ENCODE peak calls at places on chromosomes 13 and 19, in six cellular contexts. Y is mesenchymal stem cell, Z is trophoblast cell, J is IMR-90, P is H9, G is H1. B is an unnamed sample.

GRCh38 chr19:10424011-10424637 is 3.8 kb downstream of the PDE4A start:
- DNase-seq in G (no peak), Z (peak), P (peak), J (peak), Y (peak), B (peak)

GRCh38 chr19:34436716-34437115 is 8.5 kb downstream of the UBA2 start:
- DNase-seq in G (no peak), P (no peak), Y (no peak), J (no peak), Z (no peak), B (no peak)

GRCh38 chr13:109740721-109741120 is 45.7 kb downstream of the IRS2 start:
- DNase-seq in Z (no peak), J (no peak), Y (no peak), P (no peak), G (no peak), B (no peak)

GRCh38 chr13:51873837-51874236 is 12.1 kb downstream of the CCDC70 start:
- DNase-seq in Y (no peak), P (no peak), G (no peak), Z (no peak), J (no peak), B (no peak)

GRCh38 chr13:104171132-104171531 is 1104.9 kb upstream of the SLC10A2 start:
- DNase-seq in G (no peak), Z (no peak), J (no peak), P (no peak), Y (no peak), B (no peak)

GRCh38 chr13:33927315-33927714 is 109.4 kb downstream of the RFC3 start:
- DNase-seq in J (peak), Z (no peak), P (no peak), G (no peak), Y (peak), B (no peak)

GRCh38 chr19:14476663-14477401 is 1.7 kb upstream of the PTGER1 start:
- DNase-seq in J (peak), P (no peak), G (no peak), Y (peak), Z (peak), B (no peak)

GRCh38 chr13:50382511-50382910 is 367.3 kb downstream of the KCNRG start:
- DNase-seq in P (no peak), J (no peak), Z (no peak), Y (no peak), G (no peak), B (no peak)

GRCh38 chr13:111943229-111943795 is 123.6 kb upstream of the SOX1 start:
- DNase-seq in Y (no peak), G (no peak), J (no peak), P (peak), Z (no peak), B (no peak)

GRCh38 chr13:71879129-71879535 is 12.1 kb upstream of the DACH1 start:
- DNase-seq in Y (peak), Z (no peak), J (peak), P (peak), G (no peak), B (peak)

GRCh38 chr19:50384685-50385535 is 763 bp downstream of the POLD1 start:
- DNase-seq in G (no peak), Z (no peak), J (peak), P (no peak), Y (peak), B (peak)

GRCh38 chr13:40639226-40639681 is 27.2 kb downstream of the FOXO1 start:
- DNase-seq in Z (peak), Y (peak), P (no peak), G (no peak), J (no peak), B (no peak)

GRCh38 chr13:85651440-85651839 is 147.8 kb downstream of the SLITRK6 start:
- DNase-seq in P (no peak), Y (peak), J (peak), Z (no peak), G (no peak), B (no peak)

GRCh38 chr13:85655040-85655439 is 144.2 kb downstream of the SLITRK6 start:
- DNase-seq in G (no peak), J (no peak), Z (no peak), Y (no peak), P (no peak), B (no peak)

GRCh38 chr13:85652536-85652935 is 146.7 kb downstream of the SLITRK6 start:
- DNase-seq in J (no peak), P (no peak), Z (no peak), G (no peak), Y (no peak), B (no peak)

GRCh38 chr13:85654227-85654626 is 145.0 kb downstream of the SLITRK6 start:
- DNase-seq in Z (no peak), G (no peak), J (no peak), P (no peak), Y (peak), B (no peak)

GRCh38 chr13:85653681-85654080 is 145.5 kb downstream of the SLITRK6 start:
- DNase-seq in P (no peak), G (no peak), Z (no peak), J (no peak), Y (no peak), B (no peak)
- H2AFZ ChIP-seq in P (no peak), G (no peak), Z (no peak), J (no peak), Y (no peak), B (no peak)

GRCh38 chr13:44576396-44577235 is 486 bp upstream of the TSC22D1 start:
- DNase-seq in P (no peak), J (no peak), Z (no peak), Y (no peak), G (no peak), B (peak)
- H3K4ac ChIP-seq in P (no peak), J (peak), Z (peak), Y (peak), G (peak), B (peak)

DNA sequence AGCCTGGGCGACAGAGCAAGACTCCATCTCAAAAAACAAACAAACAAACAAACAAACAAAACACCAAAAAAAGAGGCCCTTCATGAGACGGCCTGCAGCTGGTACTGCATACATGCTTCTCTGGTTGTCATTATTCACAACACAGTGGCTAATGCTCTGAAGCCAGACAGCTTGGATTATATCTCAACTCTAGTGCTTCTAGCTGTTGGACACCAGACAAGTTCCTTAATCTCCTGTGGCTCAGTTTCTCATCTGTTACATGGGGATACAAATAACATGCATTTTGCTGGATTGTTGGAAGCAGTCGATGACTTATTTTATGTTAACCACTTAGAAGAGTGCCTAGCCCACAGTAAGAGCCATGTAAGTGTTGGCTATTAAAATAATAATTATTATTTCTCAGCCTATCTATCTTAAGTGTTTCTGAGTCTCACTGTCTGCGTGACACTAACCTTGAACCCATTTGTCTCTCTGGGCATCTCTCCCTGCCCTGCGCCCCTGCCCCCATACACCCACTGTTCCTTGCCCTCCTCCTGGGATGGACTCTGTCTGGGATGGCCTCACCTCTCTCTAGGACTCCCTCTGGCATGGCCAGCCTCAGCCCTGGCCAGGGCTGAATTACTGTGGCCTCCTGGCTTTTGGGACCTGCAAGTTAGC is 3.1 kb upstream of the JUNB start:
- DNase-seq in Z (no peak), P (no peak), J (no peak), Y (peak), G (no peak), B (no peak)
- H3K9ac ChIP-seq in Z (no peak), P (no peak), J (peak), Y (peak), G (no peak), B (peak)

GRCh38 chr19:38402967-38403674 is at the start of gene FAM98C:
- DNase-seq in Y (peak), J (peak), P (peak), G (peak), Z (peak), B (peak)
- H2AFZ ChIP-seq in Y (peak), J (peak), P (no peak), G (peak), Z (peak), B (peak)

GRCh38 chr13:42876270-42876714 is 94.9 kb downstream of the FAM216B start:
- DNase-seq in G (peak), Z (no peak), J (no peak), P (peak), Y (no peak), B (no peak)
- H3K4ac ChIP-seq in G (no peak), Z (no peak), J (no peak), P (no peak), Y (no peak), B (no peak)

GRCh38 chr19:46967578-46968018 is 52.0 kb upstream of the NPAS1 start:
- DNase-seq in P (no peak), Y (no peak), J (no peak), G (no peak), Z (no peak), B (no peak)

GRCh38 chr19:46958542-46958941 is 61.1 kb upstream of the NPAS1 start:
- DNase-seq in Z (peak), J (peak), P (no peak), G (no peak), Y (peak), B (no peak)

GRCh38 chr19:46959962-46960556 is 59.6 kb upstream of the NPAS1 start:
- DNase-seq in P (no peak), Z (no peak), J (no peak), G (no peak), Y (no peak), B (no peak)

GRCh38 chr19:46962030-46962570 is 57.5 kb upstream of the NPAS1 start:
- DNase-seq in Z (no peak), Y (peak), J (peak), P (no peak), G (no peak), B (no peak)

GRCh38 chr19:46963093-46963734 is 56.4 kb upstream of the NPAS1 start:
- DNase-seq in Y (peak), J (peak), P (no peak), Z (no peak), G (no peak), B (no peak)
- H3K9ac ChIP-seq in Y (peak), J (peak), P (no peak), Z (no peak), G (no peak), B (no peak)

GRCh38 chr13:62510906-62511655 is 1095.4 kb upstream of the PCDH20 start:
- DNase-seq in G (peak), J (no peak), Y (peak), P (no peak), Z (no peak), B (no peak)
- H2AFZ ChIP-seq in G (no peak), J (no peak), Y (no peak), P (no peak), Z (no peak), B (peak)

GRCh38 chr19:21362291-21362690 is 3.5 kb downstream of the ZNF738 start:
- DNase-seq in Y (no peak), J (no peak), G (no peak), P (no peak), Z (no peak), B (no peak)

GRCh38 chr19:21358768-21359451 is at the start of gene ZNF738:
- DNase-seq in Z (peak), G (peak), P (peak), Y (peak), J (peak), B (peak)
- H3K4ac ChIP-seq in Z (peak), G (peak), P (peak), Y (no peak), J (no peak), B (no peak)

DNA sequence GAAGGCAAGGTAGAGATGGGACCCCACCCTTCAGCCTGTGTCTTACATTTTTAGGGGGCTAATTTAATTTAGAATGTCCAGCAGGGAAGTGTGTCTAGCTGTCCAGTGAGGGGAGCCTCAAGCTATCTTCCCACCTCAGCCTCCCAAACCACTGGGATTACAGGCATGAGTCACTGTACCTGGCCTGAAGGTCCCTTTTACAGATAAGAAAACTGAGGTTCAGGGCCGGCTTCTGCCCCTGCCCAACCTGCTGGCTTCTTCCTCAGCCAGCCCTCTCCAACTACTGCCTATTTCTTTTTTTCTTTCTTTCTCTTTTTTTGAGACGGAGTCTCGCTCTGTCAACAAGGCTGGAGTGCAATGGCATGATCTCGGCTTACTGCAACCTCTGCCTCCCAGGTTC is 19.4 kb upstream of the HOMER3 start:
- DNase-seq in Z (peak), Y (no peak), G (no peak), J (no peak), P (no peak), B (no peak)
- H3K9ac ChIP-seq in Z (no peak), Y (no peak), G (no peak), J (no peak), P (no peak), B (no peak)

DNA sequence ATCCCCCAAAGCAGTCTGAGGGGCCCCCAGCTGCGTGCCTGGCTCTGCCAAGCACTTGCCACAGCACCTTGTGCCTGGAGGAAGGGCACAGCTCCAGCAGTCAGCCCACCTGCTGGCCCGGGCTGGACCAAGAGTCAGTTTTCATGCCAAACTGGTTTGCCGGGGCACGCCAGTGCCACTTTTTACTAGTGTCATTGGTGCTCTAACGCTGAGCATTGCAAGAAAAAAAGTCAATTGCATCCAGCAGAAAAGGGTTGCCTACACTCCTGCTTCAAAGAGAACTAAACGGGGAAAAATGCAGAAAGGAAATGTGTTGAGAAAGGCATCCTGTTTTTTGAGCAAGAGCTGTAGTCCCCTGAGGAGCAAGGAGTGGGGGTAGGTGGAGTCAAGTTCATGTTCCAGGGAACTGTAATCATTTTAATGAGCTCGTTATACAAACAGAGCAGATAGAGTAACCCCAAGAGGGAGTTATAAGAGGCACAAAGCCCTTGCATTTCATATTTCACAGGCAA is 68.4 kb downstream of the F2RL3 start:
- DNase-seq in Y (no peak), P (no peak), G (no peak), J (no peak), Z (no peak), B (no peak)
- H2AFZ ChIP-seq in Y (no peak), P (no peak), G (no peak), J (no peak), Z (no peak), B (no peak)

B was measured in neuronal stem cell.